ENCODE peak calls at places on chromosome 15, in seven cellular contexts. W is K562, A is SK-N-SH, F is H1, G is HepG2, M is HCT116, B is GM12878. H is an unnamed sample.

GRCh38 chr15:29822100-29822684 is at the start of gene TJP1:
- DNase-seq in F (peak), G (peak), B (no peak), M (no peak), W (peak), A (peak), H (peak)

GRCh38 chr15:93110502-93111040 is 21.6 kb upstream of the RGMA start:
- DNase-seq in F (no peak), G (no peak), A (no peak), W (no peak), M (no peak), B (no peak), H (no peak)

GRCh38 chr15:40855706-40856234 is 11.9 kb downstream of the SPINT1 start:
- DNase-seq in B (no peak), A (no peak), M (no peak), F (no peak), W (no peak), G (no peak), H (no peak)

GRCh38 chr15:65423150-65423976 is 616 bp upstream of the IGDCC4 start:
- DNase-seq in B (no peak), W (peak), F (peak), M (no peak), G (no peak), A (no peak), H (no peak)

GRCh38 chr15:99174567-99174966 is 69.7 kb downstream of the SYNM start:
- DNase-seq in G (no peak), W (no peak), M (no peak), A (no peak), F (no peak), B (no peak), H (no peak)

GRCh38 chr15:76533060-76533955 is 196.7 kb downstream of the ISL2 start:
- DNase-seq in B (no peak), W (no peak), F (no peak), G (peak), M (no peak), A (no peak), H (no peak)

GRCh38 chr15:92142242-92143232 is 251.1 kb upstream of the ST8SIA2 start:
- DNase-seq in B (no peak), A (no peak), F (no peak), M (no peak), W (no peak), G (no peak), H (no peak)

GRCh38 chr15:65290228-65290627 is 3.5 kb upstream of the PARP16 start:
- DNase-seq in A (no peak), G (no peak), F (no peak), M (no peak), B (no peak), W (no peak), H (no peak)

GRCh38 chr15:70271422-70272088 is 173.8 kb upstream of the TLE3 start:
- DNase-seq in G (no peak), F (no peak), M (peak), B (no peak), W (peak), A (no peak), H (no peak)

GRCh38 chr15:74505837-74506514 is 35.0 kb upstream of the ARID3B start:
- DNase-seq in B (no peak), A (no peak), M (no peak), G (no peak), F (no peak), W (no peak), H (no peak)

GRCh38 chr15:91874992-91875651 is 21.6 kb downstream of the SLCO3A1 start:
- DNase-seq in F (no peak), A (no peak), W (no peak), G (no peak), B (no peak), M (no peak), H (peak)

GRCh38 chr15:41882689-41883483 is 11.0 kb downstream of the SPTBN5 start:
- DNase-seq in A (no peak), B (no peak), W (no peak), F (no peak), G (no peak), M (no peak), H (no peak)

GRCh38 chr15:89801471-89802205 is 13.0 kb downstream of the ANPEP start:
- DNase-seq in A (peak), F (no peak), B (no peak), G (no peak), M (no peak), W (no peak), H (no peak)

GRCh38 chr15:70323111-70323851 is 225.6 kb upstream of the TLE3 start:
- DNase-seq in G (no peak), A (peak), W (no peak), B (no peak), M (no peak), F (peak), H (peak)

GRCh38 chr15:28967071-28967470 is 81.3 kb downstream of the APBA2 start:
- DNase-seq in M (no peak), G (no peak), F (no peak), A (no peak), B (no peak), W (no peak), H (no peak)

GRCh38 chr15:84671211-84671610 is 13.2 kb upstream of the NMB start:
- DNase-seq in M (no peak), A (no peak), G (no peak), F (no peak), W (no peak), B (no peak), H (peak)

GRCh38 chr15:41574158-41574557 is 15.1 kb downstream of the TYRO3 start:
- DNase-seq in G (no peak), M (no peak), B (no peak), W (no peak), F (no peak), A (no peak), H (no peak)

GRCh38 chr15:80978685-80979084 is 10.9 kb downstream of the MESD start:
- DNase-seq in M (no peak), A (no peak), G (no peak), F (no peak), B (no peak), W (peak), H (no peak)

GRCh38 chr15:73881539-73882320 is 8.4 kb downstream of the TBC1D21 start:
- DNase-seq in M (no peak), B (no peak), A (no peak), F (no peak), W (no peak), G (no peak), H (no peak)

GRCh38 chr15:76235186-76235826 is 76.0 kb downstream of the ETFA start:
- DNase-seq in F (no peak), A (peak), G (peak), M (peak), W (peak), B (no peak), H (no peak)

GRCh38 chr15:83698294-83698693 is 44.4 kb downstream of the ADAMTSL3 start:
- DNase-seq in B (no peak), M (no peak), G (no peak), A (no peak), W (no peak), F (no peak), H (peak)

GRCh38 chr15:64754663-64755426 is 20.5 kb downstream of the RBPMS2 start:
- DNase-seq in G (no peak), W (no peak), F (no peak), B (peak), A (no peak), M (no peak), H (no peak)

GRCh38 chr15:87031545-87032230 is 952.0 kb downstream of the AGBL1 start:
- DNase-seq in W (no peak), M (no peak), F (no peak), G (no peak), B (no peak), A (no peak), H (no peak)

GRCh38 chr15:63034568-63034967 is 8.0 kb upstream of the TPM1 start:
- DNase-seq in G (no peak), A (no peak), B (no peak), F (no peak), M (no peak), W (no peak), H (no peak)
- TF ChIP-seq JUND in G (no peak), A (no peak), B (no peak), F (no peak), M (no peak), W (no peak), H (no peak)

DNA sequence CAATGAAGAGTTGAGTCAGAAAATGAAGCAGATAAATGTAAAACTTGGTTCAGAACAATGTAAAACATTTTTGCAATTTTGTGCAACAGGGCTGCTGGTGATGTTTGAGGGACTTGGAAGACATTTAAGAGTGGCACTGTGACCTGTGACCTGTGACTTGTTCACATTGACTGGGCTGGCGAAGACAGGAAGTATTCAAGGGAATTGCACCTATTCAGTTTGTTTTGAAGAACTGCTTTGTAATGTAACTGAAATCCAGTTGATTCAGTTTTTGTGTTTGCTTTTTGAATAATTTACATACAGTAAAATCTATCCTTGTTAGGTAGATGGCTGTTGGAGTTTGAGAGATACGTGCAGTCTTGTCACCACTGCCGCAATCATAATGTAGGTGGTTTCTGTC is 35.4 kb downstream of the MCTP2 start:
- DNase-seq in A (no peak), G (no peak), M (no peak), F (no peak), B (no peak), W (no peak), H (no peak)
- TF ChIP-seq JUND in A (no peak), G (no peak), M (no peak), F (no peak), B (no peak), W (no peak), H (no peak)

GRCh38 chr15:100923076-100923475 is 3.9 kb downstream of the LRRK1 start:
- DNase-seq in M (no peak), G (no peak), F (no peak), B (no peak), W (no peak), A (no peak), H (no peak)
- TF ChIP-seq JUND in M (no peak), G (no peak), F (no peak), B (no peak), W (no peak), A (no peak), H (no peak)

GRCh38 chr15:68506071-68506470 is 72.7 kb upstream of the CORO2B start:
- DNase-seq in B (no peak), W (no peak), A (no peak), F (peak), G (no peak), M (no peak), H (no peak)

GRCh38 chr15:68502398-68502901 is 70.5 kb upstream of the ITGA11 start:
- DNase-seq in B (no peak), W (no peak), M (no peak), F (peak), A (no peak), G (no peak), H (no peak)

GRCh38 chr15:68503791-68504720 is 72.1 kb upstream of the ITGA11 start:
- DNase-seq in A (no peak), M (no peak), F (peak), W (no peak), G (no peak), B (no peak), H (no peak)

GRCh38 chr15:68503213-68503612 is 71.2 kb upstream of the ITGA11 start:
- DNase-seq in G (no peak), A (no peak), F (peak), M (no peak), B (no peak), W (no peak), H (no peak)

GRCh38 chr15:68504721-68505090 is 72.7 kb upstream of the ITGA11 start:
- DNase-seq in B (no peak), M (no peak), F (no peak), A (no peak), W (no peak), G (no peak), H (no peak)
- TF ChIP-seq JUND in B (no peak), M (no peak), F (no peak), A (no peak), W (no peak), G (no peak), H (no peak)

GRCh38 chr15:39491115-39491916 is 89.6 kb upstream of the THBS1 start:
- DNase-seq in A (no peak), B (no peak), M (no peak), G (no peak), W (no peak), F (no peak), H (no peak)
- TF ChIP-seq JUND in A (no peak), B (no peak), M (no peak), G (no peak), W (no peak), F (no peak), H (no peak)

DNA sequence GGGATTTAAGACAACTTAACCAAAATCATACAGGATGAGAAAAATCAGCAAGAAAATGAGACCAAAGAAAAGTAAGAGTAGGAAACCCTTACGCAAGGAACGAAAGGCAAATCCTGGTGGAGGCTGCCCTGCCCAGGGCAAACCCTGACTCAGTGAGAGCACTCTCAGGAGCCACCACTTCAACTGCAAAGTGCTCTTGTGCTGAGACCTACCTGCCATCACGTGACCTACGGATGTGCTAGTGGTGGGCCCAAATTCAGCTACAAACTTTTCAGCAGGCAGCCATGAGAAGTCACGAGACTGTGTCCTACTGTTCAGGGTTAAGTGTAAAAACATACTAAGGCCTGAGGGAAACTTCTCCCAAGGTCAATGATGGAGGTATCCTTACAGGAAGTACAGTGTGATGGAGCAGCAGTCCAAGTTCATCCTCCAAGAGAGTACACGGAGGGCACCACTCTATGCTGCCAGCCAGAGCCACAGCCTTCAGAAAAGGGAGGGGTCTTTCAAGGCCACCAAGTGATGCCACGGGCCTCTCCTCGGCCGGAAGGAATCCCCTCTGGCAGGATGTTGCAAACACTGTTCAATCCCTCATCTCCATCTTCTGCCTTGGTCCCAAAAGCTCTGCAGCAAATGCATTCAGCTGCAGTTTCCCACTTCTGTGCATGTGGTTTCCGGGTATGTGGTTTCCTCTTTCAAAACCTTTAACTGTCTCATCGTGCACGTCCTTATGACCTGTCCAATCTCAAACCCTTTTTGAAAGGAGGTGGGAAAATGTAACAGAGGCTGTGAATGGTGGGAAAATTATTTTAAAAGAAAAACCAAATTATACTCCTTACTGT is 9.5 kb downstream of the CHSY1 start:
- DNase-seq in A (no peak), F (no peak), G (no peak), B (peak), W (no peak), M (no peak), H (no peak)
- TF ChIP-seq JUND in A (no peak), F (no peak), G (no peak), B (no peak), W (no peak), M (no peak), H (no peak)

GRCh38 chr15:57947781-57948180 is 117.7 kb downstream of the ALDH1A2 start:
- DNase-seq in G (no peak), W (no peak), A (peak), B (no peak), M (no peak), F (no peak), H (no peak)
- TF ChIP-seq JUND in G (no peak), W (no peak), A (no peak), B (no peak), M (no peak), F (no peak), H (no peak)